ENCODE peak calls at places on chromosomes 13 and 19, in five cellular contexts. One of them, this sample, is unnamed.

GRCh38 chr13:75357576-75358295 is 124.2 kb downstream of the TBC1D4 start:
- DNase-seq in H9: peak
- DNase-seq in K562: peak
- DNase-seq in fibroblast of lung: peak
- DNase-seq in neural progenitor cell: peak
- DNase-seq in this sample: peak

GRCh38 chr13:80441968-80442367 is 101.0 kb upstream of the SPRY2 start:
- DNase-seq in K562: no peak
- DNase-seq in H9: no peak
- DNase-seq in fibroblast of lung: no peak
- DNase-seq in neural progenitor cell: no peak
- DNase-seq in this sample: no peak

GRCh38 chr19:31742249-31742648 is 393.0 kb upstream of the TSHZ3 start:
- DNase-seq in H9: no peak
- DNase-seq in K562: no peak
- DNase-seq in neural progenitor cell: no peak
- DNase-seq in fibroblast of lung: no peak
- DNase-seq in this sample: no peak

GRCh38 chr19:4518345-4519171 is at the start of gene PLIN4:
- DNase-seq in fibroblast of lung: peak
- DNase-seq in H9: peak
- DNase-seq in neural progenitor cell: no peak
- DNase-seq in K562: no peak
- DNase-seq in this sample: peak

GRCh38 chr13:72983085-72983768 is 75.6 kb upstream of the KLF5 start:
- DNase-seq in neural progenitor cell: no peak
- DNase-seq in K562: no peak
- DNase-seq in H9: no peak
- DNase-seq in fibroblast of lung: peak
- DNase-seq in this sample: no peak

GRCh38 chr13:46778095-46778494 is 18.9 kb downstream of the ESD start:
- DNase-seq in H9: no peak
- DNase-seq in neural progenitor cell: no peak
- DNase-seq in fibroblast of lung: peak
- DNase-seq in K562: no peak
- DNase-seq in this sample: no peak

GRCh38 chr19:35013047-35013819 is 13.1 kb downstream of the GRAMD1A start:
- DNase-seq in H9: peak
- DNase-seq in neural progenitor cell: peak
- DNase-seq in fibroblast of lung: peak
- DNase-seq in K562: peak
- DNase-seq in this sample: peak

GRCh38 chr19:46924874-46925547 is 64.2 kb downstream of the ARHGAP35 start:
- DNase-seq in H9: no peak
- DNase-seq in fibroblast of lung: no peak
- DNase-seq in K562: peak
- DNase-seq in neural progenitor cell: no peak
- DNase-seq in this sample: no peak

GRCh38 chr19:1854542-1855039 is 6.3 kb upstream of the REXO1 start:
- DNase-seq in neural progenitor cell: peak
- DNase-seq in K562: peak
- DNase-seq in fibroblast of lung: no peak
- DNase-seq in H9: peak
- DNase-seq in this sample: no peak

GRCh38 chr19:5949792-5950305 is 28.1 kb downstream of the RANBP3 start:
- DNase-seq in H9: no peak
- DNase-seq in K562: no peak
- DNase-seq in neural progenitor cell: no peak
- DNase-seq in fibroblast of lung: no peak
- DNase-seq in this sample: no peak

GRCh38 chr13:98976941-98977340 is 923 bp downstream of the DOCK9 start:
- DNase-seq in H9: no peak
- DNase-seq in K562: no peak
- DNase-seq in neural progenitor cell: no peak
- DNase-seq in fibroblast of lung: peak
- DNase-seq in this sample: no peak

GRCh38 chr13:49791753-49792549 is 531 bp downstream of the KPNA3 start:
- DNase-seq in H9: peak
- DNase-seq in K562: peak
- DNase-seq in neural progenitor cell: peak
- DNase-seq in fibroblast of lung: peak
- DNase-seq in this sample: peak

GRCh38 chr13:44653261-44653660 is 77.1 kb upstream of the TSC22D1 start:
- DNase-seq in fibroblast of lung: peak
- DNase-seq in neural progenitor cell: no peak
- DNase-seq in K562: no peak
- DNase-seq in H9: no peak
- DNase-seq in this sample: no peak

GRCh38 chr19:40266111-40266510 is 19.0 kb downstream of the AKT2 start:
- DNase-seq in K562: no peak
- DNase-seq in fibroblast of lung: no peak
- DNase-seq in H9: no peak
- DNase-seq in neural progenitor cell: no peak
- DNase-seq in this sample: no peak

GRCh38 chr19:19820774-19821315 is 705 bp downstream of the ZNF506 start:
- DNase-seq in neural progenitor cell: no peak
- DNase-seq in H9: no peak
- DNase-seq in fibroblast of lung: no peak
- DNase-seq in K562: no peak
- DNase-seq in this sample: peak

GRCh38 chr19:14830702-14831101 is 4.3 kb downstream of the OR7A5 start:
- DNase-seq in neural progenitor cell: no peak
- DNase-seq in H9: no peak
- DNase-seq in K562: no peak
- DNase-seq in fibroblast of lung: no peak
- DNase-seq in this sample: no peak

GRCh38 chr13:59513686-59514085 is 650.0 kb downstream of the DIAPH3 start:
- DNase-seq in H9: no peak
- DNase-seq in neural progenitor cell: no peak
- DNase-seq in K562: no peak
- DNase-seq in fibroblast of lung: no peak
- DNase-seq in this sample: no peak

GRCh38 chr13:29362849-29363604 is 232.5 kb downstream of the SLC7A1 start:
- DNase-seq in neural progenitor cell: peak
- DNase-seq in fibroblast of lung: peak
- DNase-seq in H9: peak
- DNase-seq in K562: peak
- DNase-seq in this sample: peak

GRCh38 chr13:57631607-57632275 is at the start of gene PCDH17:
- DNase-seq in K562: no peak
- DNase-seq in neural progenitor cell: peak
- DNase-seq in H9: peak
- DNase-seq in fibroblast of lung: peak
- DNase-seq in this sample: no peak

GRCh38 chr13:106446011-106446410 is 89.5 kb downstream of the EFNB2 start:
- DNase-seq in fibroblast of lung: peak
- DNase-seq in neural progenitor cell: peak
- DNase-seq in K562: no peak
- DNase-seq in H9: no peak
- DNase-seq in this sample: no peak

GRCh38 chr13:35838356-35838755 is 292.8 kb downstream of the DCLK1 start:
- DNase-seq in H9: no peak
- DNase-seq in K562: no peak
- DNase-seq in neural progenitor cell: no peak
- DNase-seq in fibroblast of lung: peak
- DNase-seq in this sample: no peak

GRCh38 chr13:98447881-98448641 is 128.8 kb downstream of the STK24 start:
- DNase-seq in H9: peak
- DNase-seq in fibroblast of lung: no peak
- DNase-seq in K562: no peak
- DNase-seq in neural progenitor cell: peak
- DNase-seq in this sample: peak

GRCh38 chr19:38869836-38870607 is 8.1 kb downstream of the RINL start:
- DNase-seq in neural progenitor cell: peak
- DNase-seq in fibroblast of lung: peak
- DNase-seq in K562: no peak
- DNase-seq in H9: peak
- DNase-seq in this sample: peak

GRCh38 chr13:65240773-65241172 is 1989.4 kb downstream of the PCDH9 start:
- DNase-seq in neural progenitor cell: no peak
- DNase-seq in K562: no peak
- DNase-seq in fibroblast of lung: no peak
- DNase-seq in H9: no peak
- DNase-seq in this sample: no peak

GRCh38 chr13:65236841-65237418 is 1993.2 kb downstream of the PCDH9 start:
- DNase-seq in neural progenitor cell: peak
- DNase-seq in H9: no peak
- DNase-seq in fibroblast of lung: no peak
- DNase-seq in K562: no peak
- DNase-seq in this sample: peak
- H3K9ac ChIP-seq in neural progenitor cell: no peak
- H3K9ac ChIP-seq in H9: no peak
- H3K9ac ChIP-seq in fibroblast of lung: no peak
- H3K9ac ChIP-seq in K562: no peak
- H3K9ac ChIP-seq in this sample: no peak

GRCh38 chr19:13731147-13731964 is 33.0 kb upstream of the MRI1 start:
- DNase-seq in H9: peak
- DNase-seq in neural progenitor cell: peak
- DNase-seq in fibroblast of lung: peak
- DNase-seq in K562: peak
- DNase-seq in this sample: peak

GRCh38 chr19:13734751-13735150 is 29.6 kb upstream of the MRI1 start:
- DNase-seq in K562: no peak
- DNase-seq in fibroblast of lung: no peak
- DNase-seq in neural progenitor cell: no peak
- DNase-seq in H9: no peak
- DNase-seq in this sample: no peak

GRCh38 chr19:13729859-13730258 is 34.5 kb upstream of the MRI1 start:
- DNase-seq in neural progenitor cell: no peak
- DNase-seq in K562: no peak
- DNase-seq in fibroblast of lung: peak
- DNase-seq in H9: no peak
- DNase-seq in this sample: no peak

GRCh38 chr19:13727798-13728197 is 36.5 kb upstream of the MRI1 start:
- DNase-seq in neural progenitor cell: no peak
- DNase-seq in H9: no peak
- DNase-seq in fibroblast of lung: peak
- DNase-seq in K562: no peak
- DNase-seq in this sample: no peak

GRCh38 chr19:13732337-13732736 is 32.0 kb upstream of the MRI1 start:
- DNase-seq in H9: no peak
- DNase-seq in fibroblast of lung: no peak
- DNase-seq in K562: no peak
- DNase-seq in neural progenitor cell: no peak
- DNase-seq in this sample: no peak
- H3K9ac ChIP-seq in H9: peak
- H3K9ac ChIP-seq in fibroblast of lung: no peak
- H3K9ac ChIP-seq in K562: peak
- H3K9ac ChIP-seq in neural progenitor cell: peak
- H3K9ac ChIP-seq in this sample: peak

DNA sequence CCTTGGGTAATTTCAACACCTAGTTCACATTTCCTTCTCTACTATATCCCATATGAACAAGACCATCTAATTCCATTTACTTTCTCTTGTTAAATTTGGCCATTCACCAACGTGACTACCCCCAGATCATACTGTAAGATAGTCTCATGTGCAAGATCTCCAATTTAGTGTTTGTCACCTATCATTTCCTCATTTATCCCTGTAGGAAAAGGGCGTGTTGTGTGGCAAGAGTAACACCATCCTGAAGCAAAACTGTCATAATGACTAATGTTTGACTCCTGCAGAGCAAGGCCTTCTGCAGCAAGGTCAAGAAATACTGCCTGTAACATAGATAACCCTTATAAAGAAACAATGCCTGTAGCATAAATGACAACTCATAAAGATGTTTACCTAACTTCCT is 51.3 kb downstream of the SUCLA2 start:
- DNase-seq in H9: no peak
- DNase-seq in fibroblast of lung: no peak
- DNase-seq in neural progenitor cell: no peak
- DNase-seq in K562: no peak
- DNase-seq in this sample: no peak
- H3K9ac ChIP-seq in H9: no peak
- H3K9ac ChIP-seq in fibroblast of lung: no peak
- H3K9ac ChIP-seq in neural progenitor cell: no peak
- H3K9ac ChIP-seq in K562: no peak
- H3K9ac ChIP-seq in this sample: no peak

DNA sequence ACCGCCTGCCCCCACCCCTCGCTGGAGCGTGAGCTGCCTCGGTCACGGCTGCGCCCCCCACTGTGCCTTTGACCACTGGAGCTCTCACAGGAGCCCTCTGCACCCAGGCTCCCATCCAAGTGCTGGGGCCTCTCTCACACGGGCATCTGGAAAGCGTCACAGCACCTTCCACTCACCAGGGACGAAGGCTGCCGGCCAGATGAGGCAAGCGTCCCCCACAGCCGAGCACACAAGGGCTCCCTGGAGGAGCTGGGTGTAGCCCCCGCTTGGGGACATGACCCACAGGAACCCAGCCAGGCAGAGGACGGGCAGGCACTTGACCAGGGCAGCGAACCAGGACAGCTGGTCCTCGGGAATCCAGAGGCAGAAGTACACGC is 560 bp downstream of the TMEM86B start:
- DNase-seq in K562: no peak
- DNase-seq in H9: peak
- DNase-seq in fibroblast of lung: no peak
- DNase-seq in neural progenitor cell: no peak
- DNase-seq in this sample: no peak
- H3K9ac ChIP-seq in K562: no peak
- H3K9ac ChIP-seq in H9: no peak
- H3K9ac ChIP-seq in fibroblast of lung: no peak
- H3K9ac ChIP-seq in neural progenitor cell: no peak
- H3K9ac ChIP-seq in this sample: no peak

GRCh38 chr13:56317839-56318238 is 822.9 kb upstream of the PRR20A start:
- DNase-seq in K562: no peak
- DNase-seq in neural progenitor cell: no peak
- DNase-seq in H9: peak
- DNase-seq in fibroblast of lung: no peak
- DNase-seq in this sample: peak

GRCh38 chr13:56314755-56315154 is 826.0 kb upstream of the PRR20A start:
- DNase-seq in H9: no peak
- DNase-seq in neural progenitor cell: no peak
- DNase-seq in K562: no peak
- DNase-seq in fibroblast of lung: no peak
- DNase-seq in this sample: peak
- H3K9ac ChIP-seq in H9: no peak
- H3K9ac ChIP-seq in neural progenitor cell: no peak
- H3K9ac ChIP-seq in K562: no peak
- H3K9ac ChIP-seq in fibroblast of lung: no peak
- H3K9ac ChIP-seq in this sample: no peak

DNA sequence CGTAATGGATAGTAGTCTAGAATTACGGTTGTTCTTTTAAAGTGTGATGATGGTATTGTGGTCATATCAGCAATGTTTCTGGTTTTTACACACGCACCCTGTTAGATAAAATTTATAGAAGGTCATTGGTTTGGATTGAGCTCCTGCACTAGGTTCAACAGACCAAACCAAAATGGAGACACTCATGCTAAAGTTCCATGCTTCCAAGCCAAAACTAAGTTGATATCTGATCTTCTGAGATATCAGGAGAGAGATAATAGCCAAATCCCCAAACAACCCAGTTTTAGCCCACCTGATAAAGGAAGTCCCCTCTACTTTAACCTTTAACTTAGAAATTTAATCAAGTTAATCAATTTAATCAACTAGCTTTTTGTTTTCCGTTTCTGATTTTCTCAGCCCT is 1.2 kb downstream of the NOSIP start:
- DNase-seq in K562: no peak
- DNase-seq in neural progenitor cell: no peak
- DNase-seq in fibroblast of lung: no peak
- DNase-seq in H9: no peak
- DNase-seq in this sample: no peak
- H3K9ac ChIP-seq in K562: no peak
- H3K9ac ChIP-seq in neural progenitor cell: peak
- H3K9ac ChIP-seq in fibroblast of lung: no peak
- H3K9ac ChIP-seq in H9: peak
- H3K9ac ChIP-seq in this sample: peak

GRCh38 chr19:17848598-17849292 is 963 bp upstream of the JAK3 start:
- DNase-seq in H9: no peak
- DNase-seq in K562: no peak
- DNase-seq in fibroblast of lung: no peak
- DNase-seq in neural progenitor cell: peak
- DNase-seq in this sample: no peak
- H3K9ac ChIP-seq in H9: no peak
- H3K9ac ChIP-seq in K562: peak
- H3K9ac ChIP-seq in fibroblast of lung: no peak
- H3K9ac ChIP-seq in neural progenitor cell: no peak
- H3K9ac ChIP-seq in this sample: no peak

This sample was measured in endodermal cell.